ENCODE peak calls at places on chromosomes 4 and X, in ten cellular contexts. F is stomach, U is H9, B is tibial artery, E is neural progenitor cell, C is endothelial cell, G is fibroblast of mammary gland, H is foreskin fibroblast, L is cardiac fibroblast, M is left lung. Q is an unnamed sample.

GRCh38 chr4:169881769-169882168 is 124.0 kb upstream of the HPF1 start:
- DNase-seq in H (no peak), E (no peak), G (no peak), U (no peak), C (no peak), L (no peak), B (no peak), F (no peak), M (no peak), Q (no peak)

GRCh38 chr4:120096508-120097297 is 30.1 kb upstream of the MAD2L1 start:
- DNase-seq in F (no peak), U (no peak), M (no peak), G (peak), B (no peak), E (no peak), C (no peak), L (no peak), H (peak), Q (no peak)

GRCh38 chrX:69298466-69299140 is 133.3 kb upstream of the PJA1 start:
- DNase-seq in U (no peak), B (no peak), L (peak), E (no peak), H (no peak), M (no peak), F (no peak), G (peak), C (no peak), Q (no peak)

GRCh38 chr4:8656711-8657380 is 64.3 kb downstream of the CPZ start:
- DNase-seq in B (no peak), C (no peak), L (no peak), G (no peak), F (no peak), M (no peak), E (no peak), H (no peak), U (no peak), Q (no peak)

GRCh38 chr4:168766537-168767316 is 243.3 kb downstream of the CBR4 start:
- DNase-seq in M (no peak), B (no peak), H (peak), U (no peak), C (no peak), L (peak), G (peak), F (no peak), E (no peak), Q (no peak)

GRCh38 chr4:75385139-75385538 is 129.1 kb downstream of the RCHY1 start:
- DNase-seq in H (no peak), L (no peak), C (no peak), E (no peak), U (no peak), F (no peak), M (no peak), G (no peak), B (no peak), Q (no peak)

GRCh38 chr4:30837131-30837539 is 117.0 kb downstream of the PCDH7 start:
- DNase-seq in C (no peak), G (no peak), M (no peak), U (no peak), E (peak), H (no peak), L (peak), F (no peak), B (no peak), Q (no peak)

GRCh38 chr4:182091128-182091527 is 152.1 kb upstream of the TENM3 start:
- DNase-seq in B (no peak), M (no peak), G (no peak), C (no peak), H (no peak), L (no peak), F (no peak), E (no peak), U (no peak), Q (no peak)

GRCh38 chr4:164894725-164895124 is 17.7 kb downstream of the APELA start:
- DNase-seq in H (no peak), B (no peak), F (no peak), G (no peak), M (no peak), E (no peak), U (no peak), L (no peak), C (no peak), Q (no peak)

GRCh38 chr4:73452953-73453700 is 17.1 kb downstream of the AFP start:
- DNase-seq in C (no peak), H (no peak), M (no peak), U (no peak), F (no peak), G (no peak), B (no peak), E (peak), L (no peak), Q (no peak)

GRCh38 chr4:87071401-87071800 is 136.6 kb downstream of the AFF1 start:
- DNase-seq in F (no peak), B (no peak), U (no peak), C (no peak), E (no peak), H (no peak), M (no peak), G (no peak), L (no peak), Q (no peak)

GRCh38 chr4:44257461-44257860 is 191.1 kb downstream of the KCTD8 start:
- DNase-seq in B (no peak), L (no peak), G (no peak), U (no peak), H (no peak), F (no peak), M (no peak), E (no peak), C (no peak), Q (no peak)

GRCh38 chrX:7996414-7996813 is 69.2 kb upstream of the PNPLA4 start:
- DNase-seq in B (no peak), E (peak), F (peak), U (no peak), M (no peak), C (peak), H (no peak), G (peak), L (peak), Q (no peak)

GRCh38 chr4:7708981-7709380 is 230.7 kb downstream of the AFAP1 start:
- DNase-seq in U (no peak), L (no peak), E (no peak), F (no peak), H (no peak), M (peak), B (no peak), G (no peak), C (no peak), Q (no peak)

GRCh38 chrX:499870-500364 is 113.2 kb upstream of the PPP2R3B start:
- DNase-seq in M (no peak), H (no peak), F (no peak), B (no peak), E (peak), C (no peak), G (no peak), L (no peak), U (peak), Q (no peak)

GRCh38 chrX:71550578-71550977 is 17.7 kb downstream of the OGT start:
- DNase-seq in U (no peak), F (no peak), H (no peak), B (no peak), C (no peak), G (no peak), E (no peak), L (no peak), M (no peak), Q (no peak)

GRCh38 chr4:90318208-90318607 is 191.0 kb downstream of the CCSER1 start:
- DNase-seq in B (no peak), G (peak), H (peak), M (no peak), L (peak), C (no peak), E (no peak), U (no peak), F (no peak), Q (no peak)

GRCh38 chr4:143207555-143207954 is 22.8 kb downstream of the USP38 start:
- DNase-seq in B (no peak), C (no peak), H (no peak), F (no peak), G (peak), E (no peak), M (no peak), U (no peak), L (peak), Q (no peak)

GRCh38 chrX:104113237-104113965 is 1.1 kb downstream of the ZCCHC18 start:
- DNase-seq in G (peak), L (peak), C (peak), F (peak), U (peak), M (peak), H (peak), E (peak), B (peak), Q (no peak)

GRCh38 chrX:1167466-1167865 is 45.0 kb downstream of the CRLF2 start:
- DNase-seq in G (no peak), B (no peak), E (no peak), C (no peak), U (no peak), F (no peak), H (no peak), M (no peak), L (no peak), Q (no peak)

GRCh38 chrX:120029354-120029753 is 48.1 kb downstream of the RHOXF2B start:
- DNase-seq in F (no peak), C (no peak), B (no peak), L (no peak), E (no peak), M (no peak), H (no peak), G (no peak), U (no peak), Q (no peak)
- TF ChIP-seq CTCF in F (no peak), C (no peak), B (no peak), L (no peak), E (no peak), M (no peak), H (no peak), G (no peak), U (peak), Q (no peak)

GRCh38 chr4:82372874-82373815 is 646 bp downstream of the HNRNPD start:
- DNase-seq in B (peak), M (peak), E (peak), G (peak), U (peak), L (peak), C (peak), F (peak), H (peak), Q (peak)

GRCh38 chr4:82371398-82371972 is 2.3 kb downstream of the HNRNPD start:
- DNase-seq in U (no peak), E (no peak), C (no peak), M (no peak), L (no peak), G (no peak), F (no peak), B (no peak), H (no peak), Q (no peak)

GRCh38 chr4:82376109-82376508 is 2.3 kb upstream of the HNRNPD start:
- DNase-seq in E (no peak), C (no peak), B (no peak), H (no peak), L (no peak), F (no peak), M (no peak), U (no peak), G (no peak), Q (no peak)

GRCh38 chr4:82372502-82372873 is 1.3 kb downstream of the HNRNPD start:
- DNase-seq in G (peak), B (no peak), L (no peak), H (no peak), U (no peak), E (peak), C (peak), M (no peak), F (peak), Q (no peak)

DNA sequence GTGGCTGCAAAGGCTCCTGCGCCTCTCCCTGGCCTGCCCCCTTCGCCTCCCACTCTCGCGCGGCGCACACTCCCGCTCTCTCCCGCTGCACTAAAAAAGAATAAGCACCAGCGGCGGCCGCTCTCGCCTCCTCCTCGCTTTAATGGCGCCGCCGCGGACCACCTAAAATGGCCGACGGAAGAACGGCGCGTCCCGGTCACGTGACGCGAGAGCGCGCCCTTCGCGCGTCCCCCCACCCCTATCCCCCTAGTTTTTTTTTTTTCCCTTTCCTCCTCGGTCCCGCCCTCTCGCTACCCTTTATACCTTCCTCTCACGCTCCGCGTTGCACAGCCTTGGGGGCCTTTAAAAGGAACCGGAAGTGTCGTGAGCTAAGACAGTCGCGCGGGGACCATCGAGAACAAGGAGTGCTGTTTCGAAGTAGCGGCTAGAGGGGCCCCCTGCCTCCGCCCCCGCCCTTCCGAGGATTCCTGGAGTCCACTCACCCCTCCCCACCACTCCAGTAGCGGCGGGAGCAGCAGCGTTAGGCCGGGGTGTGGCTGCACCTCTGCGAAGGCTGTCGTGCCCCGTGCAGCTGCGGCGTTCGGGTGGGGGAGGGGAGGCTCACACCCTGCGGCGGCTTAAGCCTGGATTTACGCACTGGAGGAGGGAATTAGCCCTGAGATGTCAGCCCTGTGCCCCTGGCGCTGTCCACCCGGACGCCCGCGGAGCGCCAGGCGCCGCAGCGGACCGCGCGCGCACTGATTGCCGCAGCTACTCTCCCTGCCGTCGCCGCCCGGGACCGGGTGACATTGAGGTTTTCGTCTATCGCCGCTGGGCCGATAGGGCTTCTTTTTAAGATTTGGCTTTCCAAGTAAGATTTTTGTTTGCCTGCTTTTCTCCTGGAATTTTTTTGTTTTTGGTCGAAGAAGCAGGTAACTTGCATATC is at the start of gene HNRNPD:
- DNase-seq in U (peak), L (peak), B (peak), G (peak), M (peak), C (peak), F (peak), E (peak), H (peak), Q (peak)
- TF ChIP-seq CTCF in U (no peak), L (no peak), B (no peak), G (no peak), M (no peak), C (no peak), F (no peak), E (peak), H (no peak), Q (no peak)

GRCh38 chr4:110505440-110505839 is 29.5 kb downstream of the ENPEP start:
- DNase-seq in E (no peak), B (no peak), M (no peak), F (no peak), C (no peak), G (no peak), U (no peak), H (no peak), L (no peak), Q (no peak)

GRCh38 chr4:110510282-110510681 is 34.3 kb downstream of the ENPEP start:
- DNase-seq in F (no peak), H (no peak), G (no peak), U (no peak), L (no peak), B (no peak), M (no peak), C (no peak), E (no peak), Q (no peak)

GRCh38 chr4:110510955-110511544 is 35.1 kb downstream of the ENPEP start:
- DNase-seq in M (no peak), C (no peak), E (peak), B (no peak), U (no peak), G (peak), H (peak), L (peak), F (no peak), Q (no peak)

GRCh38 chr4:110512901-110513300 is 36.9 kb downstream of the ENPEP start:
- DNase-seq in C (no peak), G (no peak), B (no peak), M (no peak), H (no peak), U (no peak), F (no peak), L (no peak), E (no peak), Q (no peak)

DNA sequence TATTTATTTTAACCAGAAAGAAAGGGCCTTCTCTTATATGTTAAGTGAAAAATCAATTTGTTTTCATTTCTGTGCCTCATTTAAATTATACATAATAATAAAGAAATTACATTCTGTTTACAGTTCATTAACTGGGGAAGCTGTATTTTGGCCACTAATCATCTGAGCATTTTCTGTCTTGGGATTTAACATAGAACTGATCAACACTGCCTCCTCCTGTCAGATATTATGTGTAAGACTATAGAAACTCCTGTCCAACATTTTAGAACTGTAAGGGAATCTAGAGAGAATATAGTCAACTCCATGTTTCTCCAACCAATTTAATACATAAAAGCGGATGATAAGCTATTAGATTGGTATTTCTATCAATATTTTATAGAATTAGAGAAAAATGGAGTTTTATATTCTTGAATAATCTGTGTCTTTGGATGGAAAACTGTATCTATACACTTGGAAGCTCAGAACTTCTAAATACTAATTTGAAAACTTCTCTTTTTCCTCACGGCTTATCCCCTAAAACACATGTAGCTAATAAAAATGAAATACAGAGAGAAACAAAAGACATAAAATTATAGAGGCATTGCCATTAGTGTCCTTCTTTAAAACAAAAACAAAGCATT is 33.0 kb downstream of the ENPEP start:
- DNase-seq in M (no peak), H (peak), B (no peak), C (no peak), F (no peak), L (peak), G (peak), U (no peak), E (peak), Q (no peak)
- TF ChIP-seq CTCF in M (peak), H (peak), B (no peak), C (no peak), F (no peak), L (peak), G (peak), U (peak), E (peak), Q (peak)

GRCh38 chrX:45557390-45557789 is 356.7 kb upstream of the DIPK2B start:
- DNase-seq in M (no peak), G (peak), L (peak), H (no peak), F (no peak), B (no peak), C (no peak), U (no peak), E (no peak), Q (no peak)
- TF ChIP-seq CTCF in M (no peak), G (no peak), L (no peak), H (no peak), F (no peak), B (no peak), C (no peak), U (no peak), E (no peak), Q (peak)

DNA sequence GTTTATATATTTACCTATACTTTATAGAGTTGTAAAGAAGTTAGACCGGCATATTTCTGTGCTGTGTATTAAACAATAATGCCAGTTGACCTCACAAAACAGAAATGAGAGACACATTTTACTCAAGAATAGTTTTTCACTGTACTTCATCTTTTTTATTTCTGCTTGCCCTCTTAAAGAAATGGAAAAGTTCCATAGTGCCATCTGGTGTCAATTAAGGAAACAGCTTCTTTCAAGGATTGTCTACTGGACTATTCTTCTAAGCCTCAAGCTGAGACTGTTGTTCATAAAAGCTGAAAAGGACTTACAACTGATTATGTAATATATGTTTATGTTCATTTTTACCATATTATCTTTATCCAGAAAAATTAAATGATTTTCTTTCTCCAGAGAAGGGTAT is 1523.8 kb downstream of the ARAP2 start:
- DNase-seq in U (no peak), B (no peak), H (peak), M (no peak), G (peak), C (no peak), E (peak), L (peak), F (no peak), Q (no peak)
- TF ChIP-seq CTCF in U (peak), B (no peak), H (peak), M (peak), G (peak), C (peak), E (peak), L (peak), F (no peak), Q (peak)

DNA sequence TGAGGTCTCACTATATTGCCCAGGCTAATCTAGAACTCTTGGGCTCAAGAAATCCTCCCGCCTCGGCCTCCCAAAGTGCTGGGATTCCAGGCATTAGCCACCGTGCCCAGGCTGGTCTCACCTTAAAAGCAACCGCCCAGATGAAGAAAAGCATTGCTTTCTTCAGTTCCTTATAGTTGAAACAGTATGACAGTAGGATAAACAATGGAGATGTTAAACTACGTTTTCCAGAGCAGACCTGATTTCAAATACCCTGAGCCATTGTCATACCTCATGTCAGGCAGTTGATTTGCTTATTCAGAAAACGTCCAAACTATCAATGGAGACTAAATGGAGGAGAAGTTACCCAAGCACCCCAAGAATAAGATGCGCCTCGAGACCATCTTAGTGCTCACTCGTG is 26.3 kb upstream of the TMEM131L start:
- DNase-seq in F (no peak), L (no peak), U (no peak), G (no peak), C (no peak), B (no peak), H (no peak), E (no peak), M (no peak), Q (no peak)
- TF ChIP-seq CTCF in F (no peak), L (no peak), U (no peak), G (no peak), C (no peak), B (no peak), H (no peak), E (no peak), M (no peak), Q (no peak)

GRCh38 chr4:2281575-2282343 is 19.9 kb upstream of the MXD4 start:
- DNase-seq in E (no peak), F (peak), H (no peak), C (no peak), G (no peak), M (peak), U (no peak), B (no peak), L (no peak), Q (no peak)
- TF ChIP-seq CTCF in E (no peak), F (no peak), H (no peak), C (no peak), G (peak), M (no peak), U (no peak), B (no peak), L (peak), Q (no peak)

Q was measured in osteocyte.